ENCODE peak calls at places on chromosomes 2 and 18, in four cellular contexts. H is mesendoderm; S is CD4-positive, alpha-beta memory T cell; E is left ventricle myocardium inferior. G is an unnamed sample.

GRCh38 chr2:218716070-218716469 is 5.4 kb downstream of the TTLL4 start:
- DNase-seq in H (no peak), S (no peak), E (no peak), G (no peak)

GRCh38 chr18:52948878-52949444 is 609.0 kb downstream of the DCC start:
- DNase-seq in H (no peak), S (no peak), E (no peak), G (no peak)

GRCh38 chr2:73588177-73588576 is 54.0 kb downstream of the NAT8 start:
- DNase-seq in H (no peak), S (no peak), E (no peak), G (peak; percentile 50)

GRCh38 chr2:170176212-170176611 is 1.7 kb upstream of the MYO3B start:
- DNase-seq in H (peak; percentile 39), S (no peak), E (no peak), G (no peak)

GRCh38 chr18:46756559-46757201 is at the start of gene ST8SIA5:
- DNase-seq in H (peak; percentile 53), S (no peak), E (peak; percentile 36), G (peak; percentile 86)

GRCh38 chr2:11560806-11561205 is 27.0 kb downstream of the GREB1 start:
- DNase-seq in H (no peak), S (no peak), E (no peak), G (peak; percentile 17)

GRCh38 chr2:28821295-28821958 is 10.8 kb downstream of the SPDYA start:
- DNase-seq in H (peak; percentile 88), S (peak; percentile 57), E (no peak), G (peak; percentile 88)

GRCh38 chr2:207692206-207693065 is 19.0 kb upstream of the CCNYL1 start:
- DNase-seq in H (peak; percentile 66), S (peak; percentile 37), E (no peak), G (peak; percentile 80)

GRCh38 chr2:223954401-223954800 is 2.9 kb upstream of the MRPL44 start:
- DNase-seq in H (no peak), S (no peak), E (no peak), G (peak; percentile 35)

GRCh38 chr2:223957092-223957851 is at the start of gene MRPL44:
- DNase-seq in H (peak; percentile 96), S (peak; percentile 95), E (peak; percentile 97), G (peak; percentile 98)

GRCh38 chr2:223952280-223952968 is 4.8 kb upstream of the MRPL44 start:
- DNase-seq in H (peak; percentile 71), S (no peak), E (no peak), G (no peak)

GRCh38 chr2:223959688-223960087 is 2.4 kb downstream of the MRPL44 start:
- DNase-seq in H (no peak), S (no peak), E (no peak), G (peak; percentile 31)

DNA sequence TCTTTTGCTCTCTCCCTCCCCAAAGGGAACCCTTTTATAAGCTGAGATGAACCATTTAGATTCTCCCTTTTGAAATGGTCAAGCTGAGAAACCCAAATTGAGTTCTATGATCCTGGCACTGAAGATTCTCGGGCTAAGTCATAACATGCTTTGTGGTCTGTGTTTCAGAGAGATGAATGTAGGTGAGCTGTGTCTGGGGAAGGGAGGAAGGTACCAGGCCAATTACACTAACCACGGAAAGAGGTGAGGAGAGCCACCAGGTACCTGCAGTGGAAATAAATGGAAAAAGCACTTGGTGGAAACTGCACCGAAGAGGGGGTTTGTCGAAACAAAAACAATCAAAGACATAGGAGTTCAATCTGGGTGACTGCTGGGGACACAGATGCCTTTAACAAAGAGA is 996 bp upstream of the MRPL44 start:
- DNase-seq in H (no peak), S (no peak), E (no peak), G (peak; percentile 42)
- H3K4me3 ChIP-seq in H (no peak overlapping the region), S (no peak overlapping the region), E (peak overlapping the region; percentile 94), G (no peak overlapping the region)

GRCh38 chr2:133633309-133633708 is 65.0 kb upstream of the NCKAP5 start:
- DNase-seq in H (no peak), S (no peak), E (no peak), G (no peak)

GRCh38 chr2:133636287-133636686 is 68.0 kb upstream of the NCKAP5 start:
- DNase-seq in H (no peak), S (no peak), E (no peak), G (no peak)

GRCh38 chr2:133635115-133635514 is 66.9 kb upstream of the NCKAP5 start:
- DNase-seq in H (peak; percentile 10), S (no peak), E (no peak), G (no peak)

DNA sequence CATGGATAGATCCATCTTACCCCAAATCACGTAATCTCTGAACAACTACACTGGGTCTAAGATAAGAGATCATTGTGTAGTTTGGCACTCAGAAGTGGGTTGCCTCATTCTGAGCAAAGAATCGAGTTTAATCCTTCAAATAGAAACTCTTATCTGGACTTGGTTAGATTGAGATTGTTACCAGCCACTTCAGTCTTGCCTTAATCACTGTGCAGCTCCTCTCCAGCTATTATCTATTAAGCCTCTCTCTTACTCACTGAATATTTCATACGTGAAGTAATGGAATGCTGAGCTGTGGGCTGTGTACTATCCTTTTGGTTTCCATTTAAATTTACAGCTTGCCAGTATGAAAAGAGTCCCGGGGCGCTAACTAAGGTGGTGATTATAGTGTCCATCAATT is 65.6 kb upstream of the NCKAP5 start:
- DNase-seq in H (no peak), S (no peak), E (no peak), G (no peak)
- H3K4me3 ChIP-seq in H (no peak overlapping the region), S (no peak overlapping the region), E (peak overlapping the region; percentile 28), G (no peak overlapping the region)

GRCh38 chr18:24429188-24429587 is 2.7 kb downstream of the IMPACT start:
- DNase-seq in H (no peak), S (no peak), E (no peak), G (no peak)

GRCh38 chr18:24427484-24427883 is 1.0 kb downstream of the IMPACT start:
- DNase-seq in H (peak; percentile 46), S (no peak), E (no peak), G (peak; percentile 38)

GRCh38 chr18:24428709-24429108 is 2.2 kb downstream of the IMPACT start:
- DNase-seq in H (no peak), S (no peak), E (no peak), G (no peak)

GRCh38 chr18:24426073-24426397 is 435 bp upstream of the IMPACT start:
- DNase-seq in H (no peak), S (no peak), E (no peak), G (no peak)

DNA sequence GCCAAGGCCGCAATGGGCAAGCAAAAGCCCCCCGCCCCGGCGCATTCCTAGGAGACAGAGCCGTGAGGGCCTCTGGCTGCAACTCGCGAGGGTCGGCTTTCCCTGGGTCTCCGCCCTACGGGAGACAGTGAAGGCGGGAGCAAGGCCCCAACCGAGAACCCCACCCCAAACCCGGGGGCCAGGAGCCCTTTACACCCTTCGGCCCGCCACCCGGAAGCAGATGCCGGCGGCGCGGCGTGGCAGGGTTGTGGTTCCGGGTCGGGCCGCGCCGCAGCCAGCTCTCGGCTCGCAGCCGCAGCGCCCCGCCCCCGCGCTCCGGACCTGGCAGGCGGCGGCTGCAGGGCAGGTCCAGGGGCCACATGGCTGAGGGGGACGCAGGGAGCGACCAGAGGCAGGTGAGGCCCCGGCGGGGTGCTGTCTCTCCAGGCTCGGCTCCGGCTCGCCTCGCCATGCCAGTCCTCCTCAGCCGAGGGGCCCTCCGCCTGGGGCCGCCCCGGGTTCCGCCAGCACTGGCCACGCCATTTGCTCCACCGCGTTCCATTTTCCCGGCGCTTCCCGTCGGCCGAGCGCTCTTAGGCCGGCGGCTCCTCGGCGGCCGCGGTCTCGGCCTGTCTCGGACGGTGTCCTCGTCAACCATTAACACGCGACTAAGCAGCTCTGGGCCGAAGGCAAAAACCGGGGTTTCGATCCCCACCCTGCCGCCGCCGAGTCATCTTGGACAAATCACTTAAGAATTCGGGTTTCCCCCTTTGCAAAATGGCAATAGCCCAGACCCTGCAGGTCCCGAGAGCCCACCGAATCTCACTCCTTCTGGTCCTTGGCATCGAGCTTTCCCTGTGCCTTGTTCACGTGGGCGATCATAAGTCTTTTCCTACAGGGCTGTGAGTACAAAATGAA is at the start of gene IMPACT:
- DNase-seq in H (peak; percentile 96), S (peak; percentile 78), E (peak; percentile 86), G (peak; percentile 96)
- H3K4me3 ChIP-seq in H (peak within 1 kb of the TSS; percentile 78), S (peak within 1 kb of the TSS; percentile 64), E (peak within 1 kb of the TSS; percentile 82), G (peak within 1 kb of the TSS; percentile 95)

GRCh38 chr18:58669731-58670379 is 1.4 kb upstream of the MALT1 start:
- DNase-seq in H (no peak), S (no peak), E (no peak), G (no peak)
- H3K4me3 ChIP-seq in H (no peak overlapping the region), S (no peak overlapping the region), E (peak overlapping the region; percentile 86), G (no peak overlapping the region)

DNA sequence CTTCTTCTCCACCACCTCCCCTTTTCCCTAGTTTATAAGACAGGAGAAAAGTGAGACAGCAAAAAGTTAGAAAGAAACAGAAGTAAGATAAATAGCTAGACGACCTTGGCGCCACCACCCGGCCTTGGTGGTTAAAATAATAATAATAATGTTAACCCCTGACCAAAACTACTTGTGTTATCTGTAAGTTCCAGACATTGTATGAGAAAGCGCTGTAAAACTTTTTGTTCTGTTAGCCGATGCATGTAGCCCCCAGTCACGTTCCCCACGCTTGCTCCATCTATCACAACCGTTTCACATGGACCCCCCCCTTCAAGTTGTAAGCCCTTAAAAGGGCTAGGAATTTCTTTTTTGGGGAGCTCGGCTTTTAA is 1.5 kb upstream of the BUB1 start:
- DNase-seq in H (no peak), S (no peak), E (no peak), G (no peak)
- H3K4me3 ChIP-seq in H (no peak overlapping the region), S (no peak overlapping the region), E (peak overlapping the region; percentile 76), G (peak overlapping the region; percentile 87)

G was measured in endodermal cell.